ENCODE peak calls at places on chromosomes 4 and X, in four cellular contexts. C is amniotic stem cell; R is stimulated activated CD4-positive, alpha-beta T cell treated with anti-CD3 and anti-CD28 coated beads, Interleukin-4, amount 100 ng/mL, for 48 hours; N is left lung. I is an unnamed sample.

GRCh38 chr4:168879178-168879577 is 130.9 kb downstream of the CBR4 start:
- DNase-seq in C (no peak), R (no peak), N (no peak), I (no peak)

GRCh38 chrX:78747471-78747870 is at the start of gene LPAR4:
- DNase-seq in C (no peak), R (no peak), N (no peak), I (no peak)

GRCh38 chr4:6277935-6278800 is 8.5 kb downstream of the WFS1 start:
- DNase-seq in C (no peak), R (no peak), N (peak), I (no peak)

GRCh38 chr4:67687639-67688038 is 13.3 kb downstream of the UBA6 start:
- DNase-seq in N (no peak), R (no peak), C (no peak), I (no peak)

GRCh38 chrX:27439771-27440170 is 23.4 kb downstream of the PPP4R3C start:
- DNase-seq in C (no peak), R (no peak), N (no peak), I (no peak)

GRCh38 chr4:2936773-2937145 is 26.4 kb downstream of the NOP14 start:
- DNase-seq in C (no peak), R (peak), N (no peak), I (peak)

GRCh38 chrX:45851434-45851991 is 650.8 kb upstream of the DIPK2B start:
- DNase-seq in R (peak), N (peak), C (no peak), I (peak)

GRCh38 chr4:8330821-8331566 is 61.4 kb downstream of the HTRA3 start:
- DNase-seq in R (no peak), N (peak), C (no peak), I (no peak)

GRCh38 chr4:74464291-74464690 is 19.4 kb downstream of the AREG start:
- DNase-seq in R (no peak), N (no peak), C (no peak), I (no peak)

GRCh38 chr4:99945718-99946345 is 586 bp downstream of the DNAJB14 start:
- DNase-seq in R (no peak), C (no peak), N (peak), I (no peak)

GRCh38 chrX:43666301-43666912 is 10.3 kb downstream of the MAOA start:
- DNase-seq in C (no peak), R (no peak), N (no peak), I (no peak)

GRCh38 chr4:120893314-120893713 is 29.2 kb downstream of the PRDM5 start:
- DNase-seq in R (no peak), C (no peak), N (no peak), I (no peak)

GRCh38 chr4:109998867-109999303 is 86.2 kb downstream of the EGF start:
- DNase-seq in N (no peak), C (no peak), R (no peak), I (peak)

GRCh38 chr4:180150818-180151217 is 2092.4 kb upstream of the TENM3 start:
- DNase-seq in R (no peak), N (no peak), C (peak), I (no peak)

GRCh38 chr4:181078236-181078635 is 1165.0 kb upstream of the TENM3 start:
- DNase-seq in N (no peak), R (no peak), C (no peak), I (no peak)

GRCh38 chrX:9644335-9644734 is 121.3 kb downstream of the GPR143 start:
- DNase-seq in N (no peak), R (peak), C (no peak), I (no peak)

GRCh38 chrX:93874554-93874953 is 200.5 kb downstream of the FAM133A start:
- DNase-seq in C (peak), R (no peak), N (no peak), I (no peak)

GRCh38 chrX:37646254-37646653 is 39.3 kb upstream of the XK start:
- DNase-seq in N (no peak), R (no peak), C (no peak), I (no peak)

GRCh38 chr4:26226978-26227377 is 93.8 kb upstream of the RBPJ start:
- DNase-seq in C (no peak), R (no peak), N (no peak), I (no peak)

GRCh38 chr4:105622269-105622668 is 69.8 kb downstream of the ARHGEF38 start:
- DNase-seq in N (no peak), C (no peak), R (no peak), I (no peak)

GRCh38 chr4:170323623-170324022 is 233.9 kb upstream of the AADAT start:
- DNase-seq in N (no peak), R (no peak), C (no peak), I (no peak)

GRCh38 chrX:66635360-66635759 is 3.5 kb downstream of the EDA2R start:
- DNase-seq in N (no peak), C (peak), R (no peak), I (no peak)

GRCh38 chr4:25950476-25951389 is 36.7 kb downstream of the SMIM20 start:
- DNase-seq in R (no peak), N (no peak), C (no peak), I (no peak)

GRCh38 chrX:39814391-39814790 is 283.4 kb downstream of the BCOR start:
- DNase-seq in N (no peak), C (no peak), R (no peak), I (no peak)